ENCODE peak calls at places on chromosomes 11 and 22, in nine cellular contexts. One of them, this sample, is unnamed.

GRCh38 chr11:12802418-12803085 is 128.3 kb downstream of the TEAD1 start:
- DNase-seq in stimulated activated CD4-positive, alpha-beta T cell treated with anti-CD3 and anti-CD28 coated beads, TNF-alpha, amount 100 ng/mL, for 1 hour: no peak
- DNase-seq in hypothalamus: peak
- DNase-seq in posterior vena cava: peak
- DNase-seq in HEK293T: no peak
- DNase-seq in mucosa of descending colon: peak
- DNase-seq in NCI-H2081 treated with DMSO at 0.1 percent for 48 hours: peak
- DNase-seq in sciatic nerve: no peak
- DNase-seq in GM10248: no peak
- DNase-seq in this sample: peak

GRCh38 chr11:62573006-62573591 is 592 bp downstream of the EEF1G start:
- DNase-seq in stimulated activated CD4-positive, alpha-beta T cell treated with anti-CD3 and anti-CD28 coated beads, TNF-alpha, amount 100 ng/mL, for 1 hour: no peak
- DNase-seq in hypothalamus: peak
- DNase-seq in posterior vena cava: no peak
- DNase-seq in HEK293T: no peak
- DNase-seq in mucosa of descending colon: no peak
- DNase-seq in NCI-H2081 treated with DMSO at 0.1 percent for 48 hours: no peak
- DNase-seq in sciatic nerve: no peak
- DNase-seq in GM10248: no peak
- DNase-seq in this sample: no peak

GRCh38 chr11:61841636-61842332 is 13.7 kb downstream of the FADS2 start:
- DNase-seq in stimulated activated CD4-positive, alpha-beta T cell treated with anti-CD3 and anti-CD28 coated beads, TNF-alpha, amount 100 ng/mL, for 1 hour: no peak
- DNase-seq in hypothalamus: peak
- DNase-seq in posterior vena cava: peak
- DNase-seq in HEK293T: no peak
- DNase-seq in mucosa of descending colon: no peak
- DNase-seq in NCI-H2081 treated with DMSO at 0.1 percent for 48 hours: no peak
- DNase-seq in sciatic nerve: no peak
- DNase-seq in GM10248: no peak
- DNase-seq in this sample: no peak

GRCh38 chr11:58024601-58025091 is 965 bp downstream of the OR9Q1 start:
- DNase-seq in stimulated activated CD4-positive, alpha-beta T cell treated with anti-CD3 and anti-CD28 coated beads, TNF-alpha, amount 100 ng/mL, for 1 hour: no peak
- DNase-seq in hypothalamus: no peak
- DNase-seq in posterior vena cava: peak
- DNase-seq in HEK293T: no peak
- DNase-seq in mucosa of descending colon: peak
- DNase-seq in NCI-H2081 treated with DMSO at 0.1 percent for 48 hours: no peak
- DNase-seq in sciatic nerve: peak
- DNase-seq in GM10248: no peak
- DNase-seq in this sample: no peak

GRCh38 chr11:65501005-65501529 is 2.2 kb downstream of the MALAT1 start:
- DNase-seq in stimulated activated CD4-positive, alpha-beta T cell treated with anti-CD3 and anti-CD28 coated beads, TNF-alpha, amount 100 ng/mL, for 1 hour: no peak
- DNase-seq in hypothalamus: no peak
- DNase-seq in posterior vena cava: no peak
- DNase-seq in HEK293T: no peak
- DNase-seq in mucosa of descending colon: no peak
- DNase-seq in NCI-H2081 treated with DMSO at 0.1 percent for 48 hours: no peak
- DNase-seq in sciatic nerve: no peak
- DNase-seq in GM10248: no peak
- DNase-seq in this sample: no peak

GRCh38 chr11:118435233-118435892 is 929 bp upstream of the KMT2A start:
- DNase-seq in stimulated activated CD4-positive, alpha-beta T cell treated with anti-CD3 and anti-CD28 coated beads, TNF-alpha, amount 100 ng/mL, for 1 hour: no peak
- DNase-seq in hypothalamus: peak
- DNase-seq in posterior vena cava: peak
- DNase-seq in HEK293T: peak
- DNase-seq in mucosa of descending colon: peak
- DNase-seq in NCI-H2081 treated with DMSO at 0.1 percent for 48 hours: peak
- DNase-seq in sciatic nerve: peak
- DNase-seq in GM10248: peak
- DNase-seq in this sample: peak

GRCh38 chr11:123239371-123240150 is 44.5 kb upstream of the CLMP start:
- DNase-seq in stimulated activated CD4-positive, alpha-beta T cell treated with anti-CD3 and anti-CD28 coated beads, TNF-alpha, amount 100 ng/mL, for 1 hour: no peak
- DNase-seq in hypothalamus: no peak
- DNase-seq in posterior vena cava: no peak
- DNase-seq in HEK293T: no peak
- DNase-seq in mucosa of descending colon: no peak
- DNase-seq in NCI-H2081 treated with DMSO at 0.1 percent for 48 hours: no peak
- DNase-seq in sciatic nerve: no peak
- DNase-seq in GM10248: no peak
- DNase-seq in this sample: no peak

GRCh38 chr22:46587067-46587471 is 33.1 kb upstream of the GRAMD4 start:
- DNase-seq in stimulated activated CD4-positive, alpha-beta T cell treated with anti-CD3 and anti-CD28 coated beads, TNF-alpha, amount 100 ng/mL, for 1 hour: no peak
- DNase-seq in hypothalamus: no peak
- DNase-seq in posterior vena cava: no peak
- DNase-seq in HEK293T: no peak
- DNase-seq in mucosa of descending colon: no peak
- DNase-seq in NCI-H2081 treated with DMSO at 0.1 percent for 48 hours: no peak
- DNase-seq in sciatic nerve: no peak
- DNase-seq in GM10248: peak
- DNase-seq in this sample: no peak

GRCh38 chr11:11356842-11357241 is 3.8 kb upstream of the CSNK2A3 start:
- DNase-seq in stimulated activated CD4-positive, alpha-beta T cell treated with anti-CD3 and anti-CD28 coated beads, TNF-alpha, amount 100 ng/mL, for 1 hour: no peak
- DNase-seq in hypothalamus: no peak
- DNase-seq in posterior vena cava: no peak
- DNase-seq in HEK293T: no peak
- DNase-seq in mucosa of descending colon: no peak
- DNase-seq in NCI-H2081 treated with DMSO at 0.1 percent for 48 hours: no peak
- DNase-seq in sciatic nerve: no peak
- DNase-seq in GM10248: no peak
- DNase-seq in this sample: no peak

GRCh38 chr11:82995754-82996398 is 75.8 kb downstream of the RAB30 start:
- DNase-seq in stimulated activated CD4-positive, alpha-beta T cell treated with anti-CD3 and anti-CD28 coated beads, TNF-alpha, amount 100 ng/mL, for 1 hour: no peak
- DNase-seq in hypothalamus: no peak
- DNase-seq in posterior vena cava: no peak
- DNase-seq in HEK293T: no peak
- DNase-seq in mucosa of descending colon: no peak
- DNase-seq in NCI-H2081 treated with DMSO at 0.1 percent for 48 hours: no peak
- DNase-seq in sciatic nerve: no peak
- DNase-seq in GM10248: peak
- DNase-seq in this sample: no peak

GRCh38 chr11:107824668-107825369 is 33.8 kb downstream of the SLC35F2 start:
- DNase-seq in stimulated activated CD4-positive, alpha-beta T cell treated with anti-CD3 and anti-CD28 coated beads, TNF-alpha, amount 100 ng/mL, for 1 hour: no peak
- DNase-seq in hypothalamus: no peak
- DNase-seq in posterior vena cava: no peak
- DNase-seq in HEK293T: no peak
- DNase-seq in mucosa of descending colon: no peak
- DNase-seq in NCI-H2081 treated with DMSO at 0.1 percent for 48 hours: no peak
- DNase-seq in sciatic nerve: no peak
- DNase-seq in GM10248: no peak
- DNase-seq in this sample: no peak

GRCh38 chr22:37784829-37785495 is 22.8 kb upstream of the GCAT start:
- DNase-seq in stimulated activated CD4-positive, alpha-beta T cell treated with anti-CD3 and anti-CD28 coated beads, TNF-alpha, amount 100 ng/mL, for 1 hour: no peak
- DNase-seq in hypothalamus: no peak
- DNase-seq in posterior vena cava: no peak
- DNase-seq in HEK293T: no peak
- DNase-seq in mucosa of descending colon: peak
- DNase-seq in NCI-H2081 treated with DMSO at 0.1 percent for 48 hours: no peak
- DNase-seq in sciatic nerve: no peak
- DNase-seq in GM10248: no peak
- DNase-seq in this sample: peak

GRCh38 chr11:46381836-46382643 is 571 bp downstream of the MDK start:
- DNase-seq in stimulated activated CD4-positive, alpha-beta T cell treated with anti-CD3 and anti-CD28 coated beads, TNF-alpha, amount 100 ng/mL, for 1 hour: no peak
- DNase-seq in hypothalamus: no peak
- DNase-seq in posterior vena cava: peak
- DNase-seq in HEK293T: peak
- DNase-seq in mucosa of descending colon: peak
- DNase-seq in NCI-H2081 treated with DMSO at 0.1 percent for 48 hours: no peak
- DNase-seq in sciatic nerve: no peak
- DNase-seq in GM10248: peak
- DNase-seq in this sample: no peak

GRCh38 chr11:11218287-11218986 is 134.6 kb downstream of the CSNK2A3 start:
- DNase-seq in stimulated activated CD4-positive, alpha-beta T cell treated with anti-CD3 and anti-CD28 coated beads, TNF-alpha, amount 100 ng/mL, for 1 hour: no peak
- DNase-seq in hypothalamus: no peak
- DNase-seq in posterior vena cava: no peak
- DNase-seq in HEK293T: no peak
- DNase-seq in mucosa of descending colon: peak
- DNase-seq in NCI-H2081 treated with DMSO at 0.1 percent for 48 hours: no peak
- DNase-seq in sciatic nerve: no peak
- DNase-seq in GM10248: no peak
- DNase-seq in this sample: no peak

GRCh38 chr22:47994045-47994444 is 1231.6 kb downstream of the TBC1D22A start:
- DNase-seq in stimulated activated CD4-positive, alpha-beta T cell treated with anti-CD3 and anti-CD28 coated beads, TNF-alpha, amount 100 ng/mL, for 1 hour: no peak
- DNase-seq in hypothalamus: no peak
- DNase-seq in posterior vena cava: no peak
- DNase-seq in HEK293T: no peak
- DNase-seq in mucosa of descending colon: no peak
- DNase-seq in NCI-H2081 treated with DMSO at 0.1 percent for 48 hours: no peak
- DNase-seq in sciatic nerve: no peak
- DNase-seq in GM10248: no peak
- DNase-seq in this sample: no peak

GRCh38 chr22:39364646-39365405 is 15.0 kb downstream of the SYNGR1 start:
- DNase-seq in stimulated activated CD4-positive, alpha-beta T cell treated with anti-CD3 and anti-CD28 coated beads, TNF-alpha, amount 100 ng/mL, for 1 hour: no peak
- DNase-seq in hypothalamus: no peak
- DNase-seq in posterior vena cava: no peak
- DNase-seq in HEK293T: no peak
- DNase-seq in mucosa of descending colon: no peak
- DNase-seq in NCI-H2081 treated with DMSO at 0.1 percent for 48 hours: no peak
- DNase-seq in sciatic nerve: no peak
- DNase-seq in GM10248: no peak
- DNase-seq in this sample: no peak

GRCh38 chr11:12773591-12773990 is 99.4 kb downstream of the TEAD1 start:
- DNase-seq in stimulated activated CD4-positive, alpha-beta T cell treated with anti-CD3 and anti-CD28 coated beads, TNF-alpha, amount 100 ng/mL, for 1 hour: no peak
- DNase-seq in hypothalamus: no peak
- DNase-seq in posterior vena cava: no peak
- DNase-seq in HEK293T: no peak
- DNase-seq in mucosa of descending colon: no peak
- DNase-seq in NCI-H2081 treated with DMSO at 0.1 percent for 48 hours: no peak
- DNase-seq in sciatic nerve: no peak
- DNase-seq in GM10248: no peak
- DNase-seq in this sample: no peak

GRCh38 chr22:39343259-39344045 is 6.3 kb upstream of the SYNGR1 start:
- DNase-seq in stimulated activated CD4-positive, alpha-beta T cell treated with anti-CD3 and anti-CD28 coated beads, TNF-alpha, amount 100 ng/mL, for 1 hour: peak
- DNase-seq in hypothalamus: peak
- DNase-seq in posterior vena cava: no peak
- DNase-seq in HEK293T: peak
- DNase-seq in mucosa of descending colon: peak
- DNase-seq in NCI-H2081 treated with DMSO at 0.1 percent for 48 hours: no peak
- DNase-seq in sciatic nerve: peak
- DNase-seq in GM10248: peak
- DNase-seq in this sample: peak

GRCh38 chr11:81237139-81237538 is 1496.5 kb downstream of the FAM181B start:
- DNase-seq in stimulated activated CD4-positive, alpha-beta T cell treated with anti-CD3 and anti-CD28 coated beads, TNF-alpha, amount 100 ng/mL, for 1 hour: no peak
- DNase-seq in hypothalamus: no peak
- DNase-seq in posterior vena cava: no peak
- DNase-seq in HEK293T: peak
- DNase-seq in mucosa of descending colon: no peak
- DNase-seq in NCI-H2081 treated with DMSO at 0.1 percent for 48 hours: no peak
- DNase-seq in sciatic nerve: no peak
- DNase-seq in GM10248: no peak
- DNase-seq in this sample: peak

GRCh38 chr22:23697031-23697970 is 6.5 kb downstream of the RGL4 start:
- DNase-seq in stimulated activated CD4-positive, alpha-beta T cell treated with anti-CD3 and anti-CD28 coated beads, TNF-alpha, amount 100 ng/mL, for 1 hour: no peak
- DNase-seq in hypothalamus: no peak
- DNase-seq in posterior vena cava: peak
- DNase-seq in HEK293T: no peak
- DNase-seq in mucosa of descending colon: no peak
- DNase-seq in NCI-H2081 treated with DMSO at 0.1 percent for 48 hours: no peak
- DNase-seq in sciatic nerve: no peak
- DNase-seq in GM10248: no peak
- DNase-seq in this sample: no peak

GRCh38 chr22:45069925-45070324 is 60.1 kb upstream of the PHF21B start:
- DNase-seq in stimulated activated CD4-positive, alpha-beta T cell treated with anti-CD3 and anti-CD28 coated beads, TNF-alpha, amount 100 ng/mL, for 1 hour: no peak
- DNase-seq in hypothalamus: no peak
- DNase-seq in posterior vena cava: no peak
- DNase-seq in HEK293T: no peak
- DNase-seq in mucosa of descending colon: no peak
- DNase-seq in NCI-H2081 treated with DMSO at 0.1 percent for 48 hours: no peak
- DNase-seq in sciatic nerve: no peak
- DNase-seq in GM10248: no peak
- DNase-seq in this sample: no peak

GRCh38 chr11:40445391-40445790 is 1014.1 kb downstream of the LRRC4C start:
- DNase-seq in stimulated activated CD4-positive, alpha-beta T cell treated with anti-CD3 and anti-CD28 coated beads, TNF-alpha, amount 100 ng/mL, for 1 hour: no peak
- DNase-seq in hypothalamus: no peak
- DNase-seq in posterior vena cava: no peak
- DNase-seq in HEK293T: no peak
- DNase-seq in mucosa of descending colon: no peak
- DNase-seq in NCI-H2081 treated with DMSO at 0.1 percent for 48 hours: no peak
- DNase-seq in sciatic nerve: no peak
- DNase-seq in GM10248: no peak
- DNase-seq in this sample: no peak

GRCh38 chr11:117130879-117131278 is 13.2 kb upstream of the PAFAH1B2 start:
- DNase-seq in stimulated activated CD4-positive, alpha-beta T cell treated with anti-CD3 and anti-CD28 coated beads, TNF-alpha, amount 100 ng/mL, for 1 hour: no peak
- DNase-seq in hypothalamus: no peak
- DNase-seq in posterior vena cava: no peak
- DNase-seq in HEK293T: no peak
- DNase-seq in mucosa of descending colon: no peak
- DNase-seq in NCI-H2081 treated with DMSO at 0.1 percent for 48 hours: no peak
- DNase-seq in sciatic nerve: no peak
- DNase-seq in GM10248: no peak
- DNase-seq in this sample: no peak

GRCh38 chr11:105244157-105244820 is 104.7 kb upstream of the CARD18 start:
- DNase-seq in stimulated activated CD4-positive, alpha-beta T cell treated with anti-CD3 and anti-CD28 coated beads, TNF-alpha, amount 100 ng/mL, for 1 hour: no peak
- DNase-seq in hypothalamus: no peak
- DNase-seq in posterior vena cava: no peak
- DNase-seq in HEK293T: no peak
- DNase-seq in mucosa of descending colon: no peak
- DNase-seq in NCI-H2081 treated with DMSO at 0.1 percent for 48 hours: no peak
- DNase-seq in sciatic nerve: no peak
- DNase-seq in GM10248: no peak
- DNase-seq in this sample: no peak

GRCh38 chr11:14388352-14388751 is 29.4 kb upstream of the RRAS2 start:
- DNase-seq in stimulated activated CD4-positive, alpha-beta T cell treated with anti-CD3 and anti-CD28 coated beads, TNF-alpha, amount 100 ng/mL, for 1 hour: no peak
- DNase-seq in hypothalamus: no peak
- DNase-seq in posterior vena cava: no peak
- DNase-seq in HEK293T: no peak
- DNase-seq in mucosa of descending colon: no peak
- DNase-seq in NCI-H2081 treated with DMSO at 0.1 percent for 48 hours: no peak
- DNase-seq in sciatic nerve: no peak
- DNase-seq in GM10248: no peak
- DNase-seq in this sample: no peak

GRCh38 chr11:69472053-69472765 is 9.3 kb upstream of the LINC01488 start:
- DNase-seq in stimulated activated CD4-positive, alpha-beta T cell treated with anti-CD3 and anti-CD28 coated beads, TNF-alpha, amount 100 ng/mL, for 1 hour: no peak
- DNase-seq in hypothalamus: no peak
- DNase-seq in posterior vena cava: peak
- DNase-seq in HEK293T: no peak
- DNase-seq in mucosa of descending colon: peak
- DNase-seq in NCI-H2081 treated with DMSO at 0.1 percent for 48 hours: no peak
- DNase-seq in sciatic nerve: no peak
- DNase-seq in GM10248: no peak
- DNase-seq in this sample: no peak

GRCh38 chr11:87456499-87456898 is 418.8 kb downstream of the TMEM135 start:
- DNase-seq in stimulated activated CD4-positive, alpha-beta T cell treated with anti-CD3 and anti-CD28 coated beads, TNF-alpha, amount 100 ng/mL, for 1 hour: no peak
- DNase-seq in hypothalamus: no peak
- DNase-seq in posterior vena cava: no peak
- DNase-seq in HEK293T: no peak
- DNase-seq in mucosa of descending colon: no peak
- DNase-seq in NCI-H2081 treated with DMSO at 0.1 percent for 48 hours: no peak
- DNase-seq in sciatic nerve: no peak
- DNase-seq in GM10248: no peak
- DNase-seq in this sample: no peak